ENCODE peak calls at places on chromosomes 6 and 20, in seven cellular contexts. L is WTC11, V is HCT116, S is HTR-8/SVneo, W is psoas muscle, J is left ventricle myocardium superior, M is NCI-H2029. I is an unnamed sample.
A peak's percentile ranks its signal among the peaks of the same experiment; 100 is the strongest.

GRCh38 chr20:64110411-64111068 is 3.2 kb upstream of the NPBWR2 start:
- DNase-seq in L (peak; percentile 5), V (no peak), S (no peak), W (no peak), J (peak; percentile 20), M (no peak), I (peak; percentile 45)

GRCh38 chr6:20404641-20405032 is 3.0 kb downstream of the E2F3 start:
- DNase-seq in L (peak; percentile 60), V (peak; percentile 72), S (peak; percentile 66), W (no peak), J (no peak), M (peak; percentile 80), I (no peak)

GRCh38 chr6:136288566-136289326 is 900 bp downstream of the BCLAF1 start:
- DNase-seq in L (peak; percentile 68), V (peak; percentile 34), S (peak; percentile 43), W (peak; percentile 83), J (peak; percentile 72), M (peak; percentile 58), I (peak; percentile 79)

GRCh38 chr6:74946961-74947360 is 258.9 kb downstream of the COL12A1 start:
- DNase-seq in L (no peak), V (peak; percentile 72), S (no peak), W (no peak), J (no peak), M (no peak), I (no peak)

GRCh38 chr6:3741477-3741871 is 10.0 kb downstream of the PXDC1 start:
- DNase-seq in L (no peak), V (no peak), S (no peak), W (no peak), J (no peak), M (peak; percentile 62), I (no peak)

GRCh38 chr6:89489078-89489477 is 56.1 kb downstream of the ANKRD6 start:
- DNase-seq in L (no peak), V (no peak), S (no peak), W (no peak), J (no peak), M (no peak), I (no peak)

GRCh38 chr20:9989066-9989724 is 45.6 kb upstream of the ANKEF1 start:
- DNase-seq in L (no peak), V (no peak), S (no peak), W (no peak), J (no peak), M (no peak), I (no peak)

GRCh38 chr20:39909447-39909846 is 779.6 kb downstream of the MAFB start:
- DNase-seq in L (no peak), V (no peak), S (no peak), W (peak; percentile 51), J (peak; percentile 28), M (no peak), I (no peak)

GRCh38 chr6:84346372-84346771 is 118.9 kb upstream of the CEP162 start:
- DNase-seq in L (no peak), V (no peak), S (no peak), W (no peak), J (no peak), M (no peak), I (no peak)

GRCh38 chr6:145929037-145929633 is 35.0 kb downstream of the SHPRH start:
- DNase-seq in L (no peak), V (peak; percentile 7), S (peak; percentile 2), W (no peak), J (no peak), M (no peak), I (no peak)

GRCh38 chr6:129489215-129489765 is 220.7 kb downstream of the ARHGAP18 start:
- DNase-seq in L (no peak), V (no peak), S (no peak), W (no peak), J (no peak), M (no peak), I (no peak)

GRCh38 chr20:478010-478948 is 15.9 kb upstream of the TBC1D20 start:
- DNase-seq in L (no peak), V (no peak), S (no peak), W (no peak), J (no peak), M (no peak), I (no peak)

GRCh38 chr20:433300-433975 is 25.3 kb downstream of the RBCK1 start:
- DNase-seq in L (no peak), V (no peak), S (no peak), W (no peak), J (no peak), M (no peak), I (no peak)

GRCh38 chr6:16769131-16769985 is 8.1 kb upstream of the ATXN1 start:
- DNase-seq in L (no peak), V (peak; percentile 84), S (no peak), W (no peak), J (no peak), M (no peak), I (no peak)

GRCh38 chr20:58268936-58269619 is 40.4 kb upstream of the RAB22A start:
- DNase-seq in L (no peak), V (no peak), S (no peak), W (no peak), J (no peak), M (no peak), I (no peak)

GRCh38 chr6:24667378-24667803 is 514 bp downstream of the ACOT13 start:
- DNase-seq in L (no peak), V (no peak), S (no peak), W (no peak), J (no peak), M (no peak), I (peak; percentile 63)

GRCh38 chr6:170004585-170005210 is 253.3 kb downstream of the ERMARD start:
- DNase-seq in L (no peak), V (no peak), S (no peak), W (no peak), J (no peak), M (no peak), I (peak; percentile 35)

GRCh38 chr6:87401832-87402231 is 5.9 kb upstream of the CFAP206 start:
- DNase-seq in L (no peak), V (no peak), S (no peak), W (no peak), J (no peak), M (no peak), I (no peak)

GRCh38 chr6:116268589-116269293 is 11.0 kb downstream of the TSPYL1 start:
- DNase-seq in L (no peak), V (peak; percentile 68), S (peak; percentile 69), W (no peak), J (no peak), M (peak; percentile 96), I (no peak)

GRCh38 chr6:13813011-13813410 is 1.3 kb downstream of the MCUR1 start:
- DNase-seq in L (no peak), V (no peak), S (no peak), W (no peak), J (no peak), M (peak; percentile 50), I (no peak)

GRCh38 chr6:73728548-73729205 is 32.7 kb downstream of the CD109 start:
- DNase-seq in L (no peak), V (no peak), S (no peak), W (no peak), J (no peak), M (no peak), I (no peak)

GRCh38 chr6:168366473-168366872 is 46.9 kb upstream of the DACT2 start:
- DNase-seq in L (no peak), V (no peak), S (no peak), W (no peak), J (no peak), M (no peak), I (no peak)

GRCh38 chr6:2102316-2102883 is 143.0 kb downstream of the GMDS start:
- DNase-seq in L (no peak), V (no peak), S (no peak), W (no peak), J (no peak), M (no peak), I (no peak)

I was measured in left lobe of liver.